ENCODE peak calls at places on chromosomes 5 and 9, in four cellular contexts. E, U, Y and W are unnamed samples. For H3K4me1, H3K27me3 and H3K9me3, the result is how much of the 10 kb centered on the place peaks cover.

GRCh38 chr9:90659626-90660364 is 17.2 kb upstream of the DIRAS2 start:
- DNase-seq in E (no peak), U (no peak), Y (no peak), W (no peak)

GRCh38 chr5:136192526-136193395 is at the start of gene SMIM32:
- DNase-seq in E (peak), U (peak), Y (no peak), W (no peak)

GRCh38 chr9:16342621-16343020 is 527.8 kb downstream of the BNC2 start:
- DNase-seq in E (no peak), U (no peak), Y (no peak), W (no peak)

GRCh38 chr5:99795026-99795425 is 740.1 kb upstream of the FAM174A start:
- DNase-seq in E (no peak), U (no peak), Y (no peak), W (no peak)

GRCh38 chr9:16371306-16371705 is 499.2 kb downstream of the BNC2 start:
- DNase-seq in E (no peak), U (no peak), Y (no peak), W (no peak)

GRCh38 chr5:53276825-53277224 is 167.3 kb upstream of the MOCS2 start:
- DNase-seq in E (no peak), U (no peak), Y (no peak), W (no peak)

GRCh38 chr5:77102549-77102948 is 15.5 kb upstream of the ZBED3 start:
- DNase-seq in E (no peak), U (no peak), Y (no peak), W (no peak)

GRCh38 chr5:73592546-73592945 is 27.0 kb downstream of the UTP15 start:
- DNase-seq in E (no peak), U (no peak), Y (no peak), W (no peak)

GRCh38 chr9:109229682-109230081 is 62.6 kb upstream of the FRRS1L start:
- DNase-seq in E (no peak), U (no peak), Y (no peak), W (no peak)

GRCh38 chr5:96901384-96901783 is 25.1 kb downstream of the ERAP2 start:
- DNase-seq in E (no peak), U (no peak), Y (no peak), W (peak)

GRCh38 chr9:98547606-98548005 is 161.1 kb downstream of the GABBR2 start:
- DNase-seq in E (no peak), U (no peak), Y (no peak), W (peak)

GRCh38 chr5:132473019-132473531 is 17.5 kb downstream of the IRF1 start:
- DNase-seq in E (peak), U (no peak), Y (no peak), W (no peak)

GRCh38 chr5:52579391-52579790 is 208.3 kb upstream of the ITGA1 start:
- DNase-seq in E (no peak), U (no peak), Y (no peak), W (no peak)

GRCh38 chr9:89877051-89878002 is 272.5 kb downstream of the GADD45G start:
- DNase-seq in E (peak), U (no peak), Y (no peak), W (no peak)

GRCh38 chr5:51961154-51961562 is 577.9 kb downstream of the ISL1 start:
- DNase-seq in E (no peak), U (no peak), Y (no peak), W (no peak)

GRCh38 chr9:26746357-26747072 is 146.1 kb downstream of the CAAP1 start:
- DNase-seq in E (no peak), U (no peak), Y (peak), W (peak)

DNA sequence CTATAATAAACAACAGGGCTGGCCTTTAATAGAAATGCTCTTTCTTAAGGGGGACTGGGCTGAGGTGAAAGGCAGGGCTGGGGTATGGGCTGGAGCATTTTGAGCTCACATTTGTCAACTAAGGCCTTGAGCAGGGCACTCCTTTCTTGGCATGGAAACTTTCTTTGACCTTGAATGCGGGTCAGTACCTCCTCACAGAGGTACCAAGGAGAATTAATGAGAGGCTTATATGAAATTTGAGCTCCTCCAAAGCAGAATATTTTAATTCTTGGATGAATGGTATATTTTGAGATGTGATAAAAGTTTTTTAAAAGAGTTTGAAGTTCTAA is 3.1 kb downstream of the CYSTM1 start:
- DNase-seq in E (no peak), U (no peak), Y (no peak), W (no peak)
- H3K4me1 ChIP-seq in E (half or more), U (under half), Y (half or more), W (under half)

GRCh38 chr5:139798883-139799282 is 3.3 kb downstream of the PSD2 start:
- DNase-seq in E (no peak), U (no peak), Y (no peak), W (no peak)
- H3K27me3 ChIP-seq in E (under half), U (under half), Y (half or more), W (under half)

GRCh38 chr5:125639858-125640257 is 783.4 kb upstream of the GRAMD2B start:
- DNase-seq in E (no peak), U (no peak), Y (no peak), W (no peak)
- H3K9me3 ChIP-seq in E (under half), U (under half), Y (under half), W (under half)

GRCh38 chr5:81802020-81802419 is 51.1 kb upstream of the SSBP2 start:
- DNase-seq in E (no peak), U (no peak), Y (no peak), W (no peak)
- H3K4me1 ChIP-seq in E (under half), U (under half), Y (under half), W (under half)

GRCh38 chr5:170110403-170111087 is 4.8 kb downstream of the FOXI1 start:
- DNase-seq in E (no peak), U (no peak), Y (no peak), W (no peak)
- H3K27me3 ChIP-seq in E (under half), U (under half), Y (under half), W (under half)

DNA sequence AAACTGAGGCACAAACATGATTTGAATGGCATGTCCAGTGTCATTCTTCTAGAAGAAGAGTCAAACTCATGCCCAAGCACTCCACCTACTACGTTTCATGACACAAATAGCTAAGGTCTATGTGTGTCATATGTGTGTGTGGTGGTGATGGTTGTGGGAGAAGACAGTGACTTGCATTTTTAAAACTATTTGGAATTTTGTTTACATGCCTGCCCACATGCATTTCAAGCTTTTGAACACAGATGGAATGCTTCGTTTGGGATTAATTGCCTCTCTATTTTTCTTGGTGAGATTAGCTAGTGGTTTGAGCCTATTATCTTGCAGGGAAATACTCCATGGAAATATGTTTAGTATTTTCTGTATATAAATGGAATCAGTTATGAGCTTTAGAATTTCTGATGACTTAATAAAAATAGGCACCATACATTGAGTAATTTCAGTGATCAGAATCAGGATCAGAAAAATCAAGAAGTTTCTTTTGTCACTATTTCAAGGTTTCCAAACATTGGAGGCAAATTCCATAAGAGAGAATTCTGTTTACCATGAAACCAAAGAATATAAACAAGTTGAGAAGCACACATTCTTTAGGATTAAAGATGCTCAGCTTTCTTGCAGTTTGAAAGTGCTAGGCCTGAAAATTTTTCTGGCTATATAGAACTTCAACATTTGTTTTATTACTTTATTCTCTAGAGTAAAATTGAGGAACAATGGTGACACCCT is 260.3 kb upstream of the SEMA6A start:
- DNase-seq in E (no peak), U (no peak), Y (no peak), W (no peak)
- H3K9me3 ChIP-seq in E (under half), U (under half), Y (under half), W (under half)

GRCh38 chr9:137621131-137621757 is 2.4 kb downstream of the EHMT1 start:
- DNase-seq in E (no peak), U (no peak), Y (no peak), W (no peak)
- H3K4me1 ChIP-seq in E (under half), U (under half), Y (under half), W (under half)